ENCODE peak calls at places on chromosomes 3 and 15, in eight cellular contexts. Z, N, E, M, I, A, O and F are unnamed samples.

GRCh38 chr3:125194849-125195601 is 17.5 kb downstream of the SLC12A8 start:
- DNase-seq in Z (no peak), N (no peak), E (peak; percentile 57), M (no peak), I (no peak), A (no peak), O (no peak), F (no peak)

GRCh38 chr3:47578119-47578630 is 490 bp downstream of the CSPG5 start:
- DNase-seq in Z (peak; percentile 73), N (peak; percentile 68), E (peak; percentile 44), M (peak; percentile 57), I (peak; percentile 22), A (no peak), O (peak; percentile 9), F (peak; percentile 61)

GRCh38 chr3:28971156-28971555 is 309.7 kb upstream of the RBMS3 start:
- DNase-seq in Z (no peak), N (no peak), E (no peak), M (no peak), I (no peak), A (no peak), O (no peak), F (no peak)

GRCh38 chr3:113468536-113468935 is 27.2 kb upstream of the CFAP44 start:
- DNase-seq in Z (no peak), N (no peak), E (no peak), M (no peak), I (no peak), A (no peak), O (no peak), F (no peak)

GRCh38 chr15:75809986-75810750 is 33.1 kb upstream of the UBE2Q2 start:
- DNase-seq in Z (peak; percentile 57), N (no peak), E (no peak), M (peak; percentile 36), I (no peak), A (no peak), O (no peak), F (no peak)

GRCh38 chr3:143820466-143821221 is 27.6 kb downstream of the SLC9A9 start:
- DNase-seq in Z (no peak), N (no peak), E (no peak), M (no peak), I (peak; percentile 18), A (no peak), O (no peak), F (peak; percentile 39)

GRCh38 chr15:29678504-29679034 is 143.7 kb downstream of the TJP1 start:
- DNase-seq in Z (no peak), N (no peak), E (no peak), M (no peak), I (no peak), A (no peak), O (no peak), F (no peak)

GRCh38 chr3:156938724-156939123 is 112.6 kb downstream of the LEKR1 start:
- DNase-seq in Z (no peak), N (no peak), E (no peak), M (no peak), I (no peak), A (no peak), O (no peak), F (no peak)

GRCh38 chr3:35648347-35648746 is 9.0 kb downstream of the ARPP21 start:
- DNase-seq in Z (no peak), N (no peak), E (no peak), M (no peak), I (no peak), A (no peak), O (no peak), F (no peak)

GRCh38 chr3:37991109-37991508 is 523 bp downstream of the VILL start:
- DNase-seq in Z (no peak), N (no peak), E (no peak), M (no peak), I (no peak), A (no peak), O (no peak), F (no peak)

GRCh38 chr3:148791296-148791695 is 36.3 kb upstream of the CPB1 start:
- DNase-seq in Z (no peak), N (no peak), E (no peak), M (peak; percentile 32), I (no peak), A (no peak), O (no peak), F (no peak)

GRCh38 chr3:16884084-16884747 is 539 bp upstream of the PLCL2 start:
- DNase-seq in Z (peak; percentile 59), N (peak; percentile 90), E (peak; percentile 73), M (peak; percentile 54), I (no peak), A (no peak), O (peak; percentile 54), F (peak; percentile 86)

GRCh38 chr3:149480326-149481017 is 6.0 kb downstream of the TM4SF4 start:
- DNase-seq in Z (peak; percentile 86), N (peak; percentile 81), E (peak; percentile 83), M (peak; percentile 83), I (peak; percentile 38), A (peak; percentile 13), O (peak; percentile 10), F (peak; percentile 75)

GRCh38 chr3:61960976-61961375 is 399.6 kb downstream of the PTPRG start:
- DNase-seq in Z (no peak), N (no peak), E (no peak), M (no peak), I (no peak), A (no peak), O (no peak), F (no peak)

GRCh38 chr15:44711356-44712107 is at the start of gene B2M:
- DNase-seq in Z (peak; percentile 92), N (peak; percentile 97), E (peak; percentile 95), M (peak; percentile 94), I (peak; percentile 92), A (peak; percentile 74), O (peak; percentile 93), F (peak; percentile 97)

GRCh38 chr3:104281713-104282112 is 1085.0 kb upstream of the ALCAM start:
- DNase-seq in Z (no peak), N (no peak), E (no peak), M (no peak), I (no peak), A (no peak), O (no peak), F (no peak)

GRCh38 chr3:73572371-73572770 is 52.4 kb downstream of the PDZRN3 start:
- DNase-seq in Z (no peak), N (no peak), E (no peak), M (no peak), I (no peak), A (no peak), O (no peak), F (no peak)

GRCh38 chr3:43288366-43288765 is 2.0 kb downstream of the SNRK start:
- DNase-seq in Z (no peak), N (no peak), E (no peak), M (no peak), I (no peak), A (no peak), O (no peak), F (no peak)

GRCh38 chr3:172546105-172546504 is 22.9 kb upstream of the TNFSF10 start:
- DNase-seq in Z (no peak), N (no peak), E (no peak), M (no peak), I (no peak), A (no peak), O (no peak), F (no peak)

GRCh38 chr15:66103293-66103590 is 150.3 kb downstream of the MEGF11 start:
- DNase-seq in Z (no peak), N (no peak), E (no peak), M (no peak), I (no peak), A (no peak), O (no peak), F (no peak)

GRCh38 chr3:107845355-107846281 is 245.2 kb downstream of the CD47 start:
- DNase-seq in Z (no peak), N (no peak), E (no peak), M (no peak), I (no peak), A (no peak), O (no peak), F (no peak)

GRCh38 chr3:171566803-171567422 is 106.7 kb upstream of the TNIK start:
- DNase-seq in Z (peak; percentile 45), N (no peak), E (no peak), M (no peak), I (no peak), A (peak; percentile 37), O (no peak), F (no peak)

GRCh38 chr3:88019024-88019423 is 39.8 kb downstream of the CGGBP1 start:
- DNase-seq in Z (no peak), N (no peak), E (no peak), M (no peak), I (no peak), A (no peak), O (no peak), F (no peak)

GRCh38 chr15:84079885-84080777 is 155.4 kb upstream of the GOLGA6L4 start:
- DNase-seq in Z (no peak), N (peak; percentile 65), E (no peak), M (peak; percentile 62), I (no peak), A (peak; percentile 53), O (peak; percentile 1), F (peak; percentile 38)

GRCh38 chr3:74756586-74756985 is 142.1 kb upstream of the CNTN3 start:
- DNase-seq in Z (no peak), N (no peak), E (no peak), M (no peak), I (no peak), A (no peak), O (no peak), F (no peak)

GRCh38 chr15:69328739-69329138 is 30.0 kb downstream of the PAQR5 start:
- DNase-seq in Z (no peak), N (no peak), E (peak; percentile 66), M (peak; percentile 55), I (no peak), A (no peak), O (no peak), F (no peak)

GRCh38 chr15:47570451-47570850 is 146.9 kb upstream of the SEMA6D start:
- DNase-seq in Z (no peak), N (no peak), E (no peak), M (no peak), I (no peak), A (no peak), O (no peak), F (no peak)

GRCh38 chr15:99450896-99451358 is 114.9 kb upstream of the MEF2A start:
- DNase-seq in Z (no peak), N (peak; percentile 90), E (no peak), M (peak; percentile 48), I (peak; percentile 15), A (peak; percentile 60), O (peak; percentile 41), F (peak; percentile 80)

GRCh38 chr15:49035825-49036224 is 10.4 kb downstream of the SECISBP2L start:
- DNase-seq in Z (no peak), N (no peak), E (no peak), M (no peak), I (no peak), A (no peak), O (no peak), F (no peak)

GRCh38 chr3:89964347-89964746 is 856.9 kb downstream of the EPHA3 start:
- DNase-seq in Z (no peak), N (no peak), E (no peak), M (no peak), I (no peak), A (no peak), O (no peak), F (no peak)

GRCh38 chr15:29698030-29698701 is 124.1 kb downstream of the TJP1 start:
- DNase-seq in Z (peak; percentile 36), N (no peak), E (no peak), M (no peak), I (no peak), A (no peak), O (no peak), F (no peak)

GRCh38 chr3:117019082-117019713 is 309.6 kb downstream of the TUSC7 start:
- DNase-seq in Z (peak; percentile 1), N (no peak), E (peak; percentile 32), M (peak; percentile 83), I (peak; percentile 46), A (peak; percentile 70), O (no peak), F (peak; percentile 33)

GRCh38 chr3:98360681-98361080 is 7.0 kb downstream of the OR5K4 start:
- DNase-seq in Z (no peak), N (no peak), E (no peak), M (no peak), I (no peak), A (no peak), O (no peak), F (no peak)

GRCh38 chr3:124837730-124838186 is 49.4 kb downstream of the ITGB5 start:
- DNase-seq in Z (no peak), N (peak; percentile 75), E (no peak), M (peak; percentile 85), I (no peak), A (no peak), O (no peak), F (peak; percentile 63)